ENCODE peak calls at places on chromosomes 12 and 14, in nine cellular contexts. F is neural progenitor cell, E is GM23338, G is tibial nerve, Y is NT2/D1, V is colonic mucosa, B is RWPE2, T is mesenchymal stem cell, K is GM23248. X is an unnamed sample. For H3K36me3 and H3K27me3, the result is how much of the 10 kb centered on the place peaks cover.

GRCh38 chr14:20494935-20495766 is 10.2 kb upstream of the RNASE10 start:
- DNase-seq in Y (no peak), E (no peak), G (no peak), F (no peak), V (no peak), T (no peak), B (no peak), K (peak), X (no peak)

GRCh38 chr14:100405752-100406455 is 82.8 kb downstream of the SLC25A47 start:
- DNase-seq in V (peak), T (no peak), G (no peak), B (no peak), K (no peak), Y (no peak), F (no peak), E (no peak), X (no peak)

GRCh38 chr12:119684730-119685129 is 16.8 kb downstream of the PRKAB1 start:
- DNase-seq in E (no peak), B (no peak), V (peak), G (no peak), Y (no peak), K (no peak), T (no peak), F (no peak), X (no peak)

GRCh38 chr14:53947452-53948180 is 9.0 kb downstream of the BMP4 start:
- DNase-seq in Y (no peak), E (no peak), T (peak), F (no peak), G (no peak), K (no peak), B (no peak), V (no peak), X (no peak)

GRCh38 chr12:76024942-76025600 is 6.5 kb downstream of the PHLDA1 start:
- DNase-seq in E (no peak), F (no peak), T (peak), V (no peak), B (no peak), G (no peak), K (peak), Y (no peak), X (no peak)

GRCh38 chr14:36583242-36584166 is 1.1 kb upstream of the NKX2-8 start:
- DNase-seq in B (no peak), F (peak), G (no peak), V (no peak), K (peak), Y (no peak), E (peak), T (peak), X (peak)

GRCh38 chr14:65069874-65070709 is 32.2 kb downstream of the MAX start:
- DNase-seq in F (no peak), G (no peak), E (no peak), B (peak), T (no peak), K (no peak), V (peak), Y (no peak), X (no peak)

GRCh38 chr12:9341260-9341585 is 133.0 kb upstream of the PZP start:
- DNase-seq in E (no peak), T (no peak), V (no peak), B (no peak), F (no peak), Y (no peak), K (no peak), G (no peak), X (no peak)

GRCh38 chr14:58587271-58587670 is 50.5 kb upstream of the DACT1 start:
- DNase-seq in Y (no peak), V (no peak), B (no peak), T (peak), F (no peak), G (no peak), E (no peak), K (peak), X (no peak)

GRCh38 chr12:113788020-113788856 is 177.9 kb downstream of the RBM19 start:
- DNase-seq in F (no peak), E (no peak), B (no peak), G (no peak), V (no peak), Y (no peak), K (peak), T (peak), X (no peak)

GRCh38 chr14:58731465-58732330 is 93.9 kb downstream of the DACT1 start:
- DNase-seq in E (no peak), G (no peak), Y (no peak), F (no peak), T (peak), B (peak), V (no peak), K (peak), X (no peak)

GRCh38 chr12:11174022-11174421 is 3.0 kb downstream of the SMIM10L1 start:
- DNase-seq in T (peak), K (peak), B (no peak), Y (no peak), F (no peak), E (no peak), G (no peak), V (no peak), X (no peak)

GRCh38 chr12:120688527-120689071 is 1.6 kb downstream of the MLEC start:
- DNase-seq in T (peak), G (no peak), B (no peak), Y (no peak), K (peak), E (no peak), V (peak), F (no peak), X (no peak)

GRCh38 chr12:81114241-81114640 is 36.4 kb downstream of the ACSS3 start:
- DNase-seq in V (no peak), G (no peak), Y (no peak), T (no peak), F (no peak), E (no peak), B (no peak), K (no peak), X (no peak)

GRCh38 chr12:51921017-51921725 is 13.9 kb downstream of the ACVRL1 start:
- DNase-seq in Y (no peak), K (no peak), B (no peak), T (no peak), F (peak), V (no peak), E (peak), G (no peak), X (peak)

GRCh38 chr12:63844391-63845341 is at the start of gene SRGAP1:
- DNase-seq in V (peak), T (peak), G (peak), F (peak), Y (no peak), K (peak), B (peak), E (peak), X (peak)

GRCh38 chr12:59088673-59089072 is 168.4 kb upstream of the LRIG3 start:
- DNase-seq in G (no peak), B (no peak), K (peak), V (no peak), E (peak), Y (no peak), F (no peak), T (peak), X (peak)

GRCh38 chr12:125069616-125070015 is 4.4 kb downstream of the AACS start:
- DNase-seq in K (no peak), F (no peak), G (no peak), B (no peak), V (no peak), T (no peak), E (no peak), Y (no peak), X (no peak)

GRCh38 chr14:74575507-74575906 is 36.5 kb downstream of the LTBP2 start:
- DNase-seq in V (no peak), B (no peak), F (no peak), Y (no peak), G (no peak), K (no peak), E (no peak), T (no peak), X (no peak)

GRCh38 chr12:122356192-122356635 is 66.3 kb downstream of the CLIP1 start:
- DNase-seq in V (peak), Y (peak), G (no peak), B (no peak), E (peak), T (peak), K (peak), F (peak), X (peak)

GRCh38 chr12:14327717-14328116 is 37.8 kb upstream of the ATF7IP start:
- DNase-seq in K (peak), Y (no peak), G (no peak), E (no peak), V (no peak), T (no peak), B (no peak), F (no peak), X (no peak)

GRCh38 chr12:112131686-112132085 is 6.3 kb downstream of the TRAFD1 start:
- DNase-seq in Y (no peak), K (peak), V (no peak), T (no peak), F (no peak), E (no peak), G (no peak), B (no peak), X (no peak)

GRCh38 chr14:75470238-75470797 is 42.5 kb downstream of the JDP2 start:
- DNase-seq in G (no peak), K (no peak), B (no peak), T (no peak), E (no peak), F (no peak), V (peak), Y (no peak), X (no peak)

GRCh38 chr12:22700126-22700525 is 75.2 kb downstream of the ETNK1 start:
- DNase-seq in G (no peak), T (no peak), E (no peak), Y (no peak), V (no peak), B (no peak), F (no peak), K (peak), X (no peak)
- H3K4me3 ChIP-seq in G (no peak), T (no peak), E (peak), Y (no peak), V (no peak), B (no peak), F (no peak), K (no peak), X (peak)

DNA sequence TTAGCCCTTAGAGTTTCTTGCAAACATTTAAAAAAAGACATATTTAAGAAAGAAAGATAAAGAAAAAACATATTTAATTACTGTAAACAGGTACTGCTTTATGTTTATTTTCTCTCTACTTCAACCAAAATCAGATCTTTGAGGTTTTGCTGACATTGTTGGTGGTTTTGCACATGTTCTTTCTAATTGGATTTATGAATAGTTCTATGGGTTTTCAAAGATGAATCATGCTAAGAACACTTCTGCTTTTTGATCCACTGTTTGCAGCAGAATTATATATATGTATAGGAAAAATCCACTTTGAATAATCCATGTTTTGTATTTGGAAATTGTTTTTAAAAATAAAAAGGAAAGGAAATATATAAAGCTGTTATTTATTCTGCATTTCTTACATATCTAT is 78.4 kb downstream of the FRMD6 start:
- DNase-seq in T (no peak), Y (no peak), F (no peak), V (no peak), B (no peak), E (no peak), K (peak), G (no peak), X (no peak)
- H3K36me3 ChIP-seq in T (under half), Y (under half), F (under half), V (under half), B (half or more), E (under half), K (half or more), G (under half), X (under half)

GRCh38 chr14:69487226-69487625 is 2.7 kb downstream of the PLEKHD1 start:
- DNase-seq in T (no peak), G (no peak), B (no peak), V (no peak), E (no peak), F (peak), K (no peak), Y (no peak), X (no peak)

GRCh38 chr14:69485261-69485660 is 733 bp downstream of the PLEKHD1 start:
- DNase-seq in F (no peak), K (no peak), B (no peak), T (no peak), Y (no peak), V (no peak), E (no peak), G (no peak), X (no peak)

GRCh38 chr14:69484444-69485113 is at the start of gene PLEKHD1:
- DNase-seq in V (peak), B (no peak), E (peak), K (peak), F (peak), Y (peak), G (no peak), T (no peak), X (peak)

GRCh38 chr14:69483765-69484443 is 624 bp upstream of the PLEKHD1 start:
- DNase-seq in Y (no peak), V (no peak), F (peak), G (no peak), B (no peak), T (peak), E (peak), K (peak), X (peak)

GRCh38 chr14:69485701-69486100 is 1.2 kb downstream of the PLEKHD1 start:
- DNase-seq in G (no peak), Y (no peak), B (no peak), V (no peak), K (no peak), E (no peak), F (no peak), T (no peak), X (no peak)
- H3K27me3 ChIP-seq in G (half or more), Y (half or more), B (under half), V (under half), K (under half), E (half or more), F (half or more), T (half or more), X (under half)

GRCh38 chr12:104304261-104305004 is 894 bp downstream of the EID3 start:
- DNase-seq in F (no peak), E (no peak), B (no peak), V (no peak), G (no peak), K (peak), Y (no peak), T (no peak), X (no peak)
- H3K4me3 ChIP-seq in F (no peak), E (peak), B (no peak), V (peak), G (peak), K (peak), Y (no peak), T (peak), X (no peak)